ENCODE peak calls at places on chromosomes 3 and 15, in four cellular contexts. I is H1, M is PC-3, J is SK-N-SH. U is an unnamed sample.

GRCh38 chr15:51281368-51281967 is 56.9 kb downstream of the CYP19A1 start:
- DNase-seq in I (no peak), M (peak; percentile 63), J (peak; percentile 60), U (peak; percentile 92)

GRCh38 chr3:184110316-184110725 is 13.5 kb downstream of the HTR3E start:
- DNase-seq in I (no peak), M (peak; percentile 89), J (no peak), U (peak; percentile 57)

GRCh38 chr3:133663569-133664313 is 2.0 kb upstream of the TOPBP1 start:
- DNase-seq in I (no peak), M (peak; percentile 66), J (peak; percentile 67), U (peak; percentile 70)

GRCh38 chr3:150300847-150301517 is 107.1 kb upstream of the TSC22D2 start:
- DNase-seq in I (no peak), M (peak; percentile 77), J (no peak), U (no peak)

GRCh38 chr3:119333773-119334492 is 39.8 kb downstream of the ARHGAP31 start:
- DNase-seq in I (no peak), M (no peak), J (peak; percentile 37), U (no peak)

GRCh38 chr3:84946240-84946639 is 12.5 kb upstream of the CADM2 start:
- DNase-seq in I (no peak), M (peak; percentile 29), J (no peak), U (no peak)

GRCh38 chr3:28835751-28836150 is 445.1 kb upstream of the RBMS3 start:
- DNase-seq in I (no peak), M (peak; percentile 47), J (no peak), U (peak; percentile 82)

GRCh38 chr3:101303089-101303731 is 17.2 kb downstream of the IMPG2 start:
- DNase-seq in I (no peak), M (peak; percentile 91), J (no peak), U (no peak)

GRCh38 chr15:31060429-31061140 is 40.9 kb downstream of the TRPM1 start:
- DNase-seq in I (no peak), M (no peak), J (no peak), U (no peak)

GRCh38 chr3:126464093-126464492 is 11.6 kb downstream of the ZXDC start:
- DNase-seq in I (no peak), M (no peak), J (no peak), U (peak; percentile 22)

GRCh38 chr3:155252535-155252934 is 40.9 kb downstream of the STRIT1 start:
- DNase-seq in I (no peak), M (peak; percentile 77), J (no peak), U (no peak)

GRCh38 chr3:60282840-60283239 is 968.4 kb downstream of the FHIT start:
- DNase-seq in I (no peak), M (no peak), J (no peak), U (no peak)

GRCh38 chr3:134342269-134342668 is 32.0 kb downstream of the AMOTL2 start:
- DNase-seq in I (no peak), M (no peak), J (no peak), U (peak; percentile 31)

GRCh38 chr15:73870700-73871408 is 2.5 kb upstream of the TBC1D21 start:
- DNase-seq in I (no peak), M (no peak), J (no peak), U (peak; percentile 28)

GRCh38 chr15:98699591-98700424 is 51.5 kb downstream of the IGF1R start:
- DNase-seq in I (no peak), M (no peak), J (no peak), U (no peak)

GRCh38 chr3:124826703-124827102 is 60.5 kb downstream of the ITGB5 start:
- DNase-seq in I (peak; percentile 41), M (peak; percentile 68), J (no peak), U (peak; percentile 81)

GRCh38 chr3:185270262-185270955 is 16.6 kb upstream of the EHHADH start:
- DNase-seq in I (no peak), M (peak; percentile 22), J (peak; percentile 82), U (peak; percentile 84)

GRCh38 chr15:39016706-39017105 is 452.1 kb upstream of the RASGRP1 start:
- DNase-seq in I (no peak), M (no peak), J (no peak), U (no peak)

GRCh38 chr3:89280822-89281365 is 173.5 kb downstream of the EPHA3 start:
- DNase-seq in I (no peak), M (no peak), J (no peak), U (no peak)

GRCh38 chr3:124653788-124654469 is 76.3 kb upstream of the UMPS start:
- DNase-seq in I (no peak), M (no peak), J (no peak), U (no peak)

GRCh38 chr15:92821491-92822116 is 78.5 kb upstream of the CHD2 start:
- DNase-seq in I (no peak), M (peak; percentile 70), J (no peak), U (no peak)

GRCh38 chr15:83919319-83919830 is 265.5 kb downstream of the ADAMTSL3 start:
- DNase-seq in I (no peak), M (no peak), J (no peak), U (no peak)

GRCh38 chr3:107235193-107235922 is 141.9 kb upstream of the CCDC54 start:
- DNase-seq in I (no peak), M (no peak), J (peak; percentile 12), U (no peak)
- H3K9ac ChIP-seq in I (no peak overlapping the region), M (peak overlapping the region; percentile 59), J (peak overlapping the region; percentile 38), U (no peak overlapping the region)

GRCh38 chr15:100930306-100930848 is 11.2 kb downstream of the LRRK1 start:
- DNase-seq in I (no peak), M (no peak), J (no peak), U (no peak)
- H3K9ac ChIP-seq in I (no peak overlapping the region), M (no peak overlapping the region), J (no peak overlapping the region), U (no peak overlapping the region)

DNA sequence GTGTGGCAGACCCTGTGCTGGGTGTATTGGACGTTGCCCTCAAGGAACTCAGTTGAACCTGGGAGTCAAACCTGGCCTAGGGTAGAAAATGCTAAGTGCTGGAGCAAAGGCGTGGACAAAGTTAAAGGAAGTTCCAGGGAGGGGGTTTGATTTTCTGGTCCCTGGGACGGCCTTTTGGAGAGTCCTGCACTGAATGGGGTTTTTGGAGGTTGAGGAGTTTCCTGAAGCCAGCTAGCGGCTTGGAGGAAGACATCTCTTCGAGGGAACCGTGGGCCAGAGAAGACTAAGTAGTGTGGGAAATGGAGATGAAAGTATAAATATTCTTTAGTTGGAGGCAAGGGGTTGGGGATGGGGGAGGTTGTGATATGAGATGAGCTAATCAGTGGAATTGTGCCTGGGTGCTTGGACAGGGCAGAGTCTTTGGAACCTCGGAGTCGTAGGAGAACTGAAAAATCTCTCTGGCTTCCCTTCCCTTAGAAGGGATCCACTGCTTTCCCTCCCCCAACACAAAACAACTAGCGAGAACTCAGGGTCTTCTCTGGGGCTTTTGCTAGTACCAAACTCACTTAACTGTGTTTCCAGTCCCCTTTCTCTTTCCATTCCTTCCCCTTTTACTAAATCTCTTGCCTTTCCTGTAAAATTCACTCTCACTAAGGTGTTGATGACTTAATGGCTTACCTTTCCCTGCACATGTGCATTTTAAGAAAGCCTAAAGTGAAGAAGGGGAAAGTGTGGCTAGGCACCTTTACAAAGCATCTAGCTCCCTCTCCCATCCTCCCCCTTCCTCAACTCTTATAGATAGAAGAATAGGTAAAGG is 1.0 kb downstream of the LPP start:
- DNase-seq in I (no peak), M (no peak), J (no peak), U (no peak)
- H3K9ac ChIP-seq in I (peak overlapping the region; percentile 18), M (peak overlapping the region; percentile 89), J (peak overlapping the region; percentile 94), U (peak overlapping the region; percentile 93)

GRCh38 chr3:16477054-16477453 is 36.4 kb downstream of the RFTN1 start:
- DNase-seq in I (no peak), M (no peak), J (no peak), U (no peak)

GRCh38 chr3:16476636-16477035 is 36.9 kb downstream of the RFTN1 start:
- DNase-seq in I (no peak), M (peak; percentile 41), J (no peak), U (no peak)

GRCh38 chr3:16475766-16476165 is 37.7 kb downstream of the RFTN1 start:
- DNase-seq in I (no peak), M (no peak), J (no peak), U (no peak)

GRCh38 chr3:16478516-16478915 is 35.0 kb downstream of the RFTN1 start:
- DNase-seq in I (no peak), M (peak; percentile 42), J (no peak), U (no peak)

GRCh38 chr3:16477501-16477900 is 36.0 kb downstream of the RFTN1 start:
- DNase-seq in I (no peak), M (no peak), J (no peak), U (no peak)
- H3K9ac ChIP-seq in I (no peak overlapping the region), M (no peak overlapping the region), J (no peak overlapping the region), U (no peak overlapping the region)

DNA sequence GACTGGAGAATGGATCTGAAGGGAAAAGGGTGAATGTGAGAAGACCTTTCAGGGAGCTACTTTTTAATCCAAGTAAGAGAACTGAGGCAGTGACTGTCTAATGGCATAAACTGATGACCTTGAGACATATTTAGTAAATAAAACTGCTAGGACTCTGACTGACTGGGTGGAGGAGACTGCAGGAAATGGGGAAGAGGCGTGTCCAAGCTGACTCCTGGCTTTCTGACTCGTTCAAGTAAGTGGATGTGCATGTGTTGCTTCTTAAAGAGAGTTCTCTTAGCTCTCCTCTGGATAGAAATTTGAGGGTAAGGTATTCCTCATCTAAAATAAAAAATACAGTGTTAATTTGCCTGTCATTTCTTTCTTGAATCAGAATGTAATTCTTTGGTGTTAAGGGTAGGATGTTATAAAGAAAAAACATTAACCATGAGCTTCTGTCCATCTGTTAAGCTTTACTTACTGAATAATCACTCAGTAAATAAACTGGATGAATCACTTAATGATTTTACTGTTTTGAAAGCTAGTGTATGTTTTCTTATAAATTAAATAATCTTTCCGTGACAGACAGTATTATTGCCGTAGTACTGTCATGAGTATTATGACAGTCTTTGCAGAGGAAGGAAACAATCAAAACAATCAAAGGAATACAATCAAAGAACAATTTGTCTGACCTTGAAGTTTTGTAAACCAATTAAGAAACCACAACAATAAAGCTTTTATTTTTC is 58.4 kb upstream of the CFAP20DC start:
- DNase-seq in I (no peak), M (peak; percentile 67), J (no peak), U (no peak)
- H3K9ac ChIP-seq in I (no peak overlapping the region), M (no peak overlapping the region), J (no peak overlapping the region), U (no peak overlapping the region)

GRCh38 chr3:86991840-86992430 is 986 bp upstream of the VGLL3 start:
- DNase-seq in I (no peak), M (peak; percentile 37), J (no peak), U (no peak)
- H3K9ac ChIP-seq in I (no peak overlapping the region), M (peak overlapping the region; percentile 55), J (no peak overlapping the region), U (no peak overlapping the region)

DNA sequence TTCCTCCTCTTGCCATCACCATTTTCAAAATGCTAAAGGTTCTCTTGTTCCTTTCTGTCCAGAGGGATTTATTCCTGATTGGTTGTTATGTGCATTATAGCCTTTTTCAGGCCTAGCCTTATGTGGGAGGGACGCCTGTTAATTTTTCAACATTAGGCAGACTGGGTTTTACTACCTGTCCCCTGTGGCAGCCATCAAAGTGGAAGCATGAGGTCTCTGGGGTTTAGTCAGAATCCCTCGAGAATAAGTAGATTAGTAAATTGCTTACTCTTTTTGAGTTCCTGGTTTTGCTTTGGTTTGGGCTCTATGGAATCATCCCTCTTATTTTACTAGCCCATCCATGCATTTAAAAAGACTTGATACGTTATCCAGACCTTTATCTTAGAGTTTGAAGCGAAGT is 32.4 kb downstream of the PAK2 start:
- DNase-seq in I (no peak), M (no peak), J (no peak), U (no peak)
- H3K9ac ChIP-seq in I (no peak overlapping the region), M (no peak overlapping the region), J (no peak overlapping the region), U (no peak overlapping the region)

U was measured in endodermal cell.